ENCODE peak calls at places on chromosomes 3 and 15, in six cellular contexts. O is H1, Q is IMR-90, C is H9, E is neuronal stem cell, I is mesendoderm. U is an unnamed sample.

GRCh38 chr15:52103217-52104207 is 9.1 kb downstream of the BCL2L10 start:
- DNase-seq in O (no peak), Q (peak), C (no peak), E (no peak), I (peak), U (peak)

GRCh38 chr15:100502651-100503050 is 26.1 kb downstream of the CERS3 start:
- DNase-seq in O (no peak), Q (no peak), C (no peak), E (no peak), I (no peak), U (no peak)

GRCh38 chr3:113312416-113312815 is 101.1 kb downstream of the BOC start:
- DNase-seq in O (no peak), Q (no peak), C (peak), E (no peak), I (peak), U (no peak)

GRCh38 chr15:92268900-92269299 is 124.8 kb upstream of the ST8SIA2 start:
- DNase-seq in O (no peak), Q (no peak), C (peak), E (no peak), I (peak), U (no peak)

GRCh38 chr15:71629147-71629760 is 181.1 kb upstream of the NR2E3 start:
- DNase-seq in O (no peak), Q (no peak), C (peak), E (no peak), I (peak), U (no peak)

GRCh38 chr15:51460796-51461195 is 119.3 kb downstream of the GLDN start:
- DNase-seq in O (no peak), Q (no peak), C (no peak), E (no peak), I (no peak), U (peak)

GRCh38 chr3:39115870-39116269 is 8.4 kb downstream of the TTC21A start:
- DNase-seq in O (no peak), Q (no peak), C (no peak), E (no peak), I (no peak), U (no peak)

GRCh38 chr15:44092221-44092620 is 102.8 kb downstream of the FRMD5 start:
- DNase-seq in O (no peak), Q (peak), C (no peak), E (no peak), I (no peak), U (no peak)

GRCh38 chr3:165895919-165896318 is 58.7 kb upstream of the BCHE start:
- DNase-seq in O (no peak), Q (no peak), C (peak), E (peak), I (peak), U (peak)

GRCh38 chr3:42557849-42558248 is 23.9 kb downstream of the SEC22C start:
- DNase-seq in O (no peak), Q (no peak), C (no peak), E (no peak), I (peak), U (no peak)

GRCh38 chr15:92882697-92883642 is 17.2 kb upstream of the CHD2 start:
- DNase-seq in O (no peak), Q (no peak), C (no peak), E (no peak), I (peak), U (no peak)

GRCh38 chr3:81910244-81910852 is 148.9 kb upstream of the GBE1 start:
- DNase-seq in O (no peak), Q (peak), C (no peak), E (peak), I (peak), U (peak)

GRCh38 chr3:170357920-170358854 is 672 bp downstream of the SKIL start:
- DNase-seq in O (no peak), Q (peak), C (peak), E (peak), I (peak), U (peak)

GRCh38 chr3:78507196-78507984 is 1260.4 kb downstream of the ROBO1 start:
- DNase-seq in O (peak), Q (no peak), C (no peak), E (no peak), I (peak), U (peak)

GRCh38 chr15:93852761-93853160 is 378.6 kb upstream of the MCTP2 start:
- DNase-seq in O (no peak), Q (no peak), C (no peak), E (no peak), I (no peak), U (no peak)

GRCh38 chr3:129822679-129823078 is 70.8 kb downstream of the TMCC1 start:
- DNase-seq in O (no peak), Q (peak), C (no peak), E (no peak), I (no peak), U (no peak)

GRCh38 chr15:66253643-66254363 is at the start of gene MEGF11:
- DNase-seq in O (no peak), Q (peak), C (peak), E (no peak), I (peak), U (peak)

GRCh38 chr3:119304201-119304713 is 10.1 kb downstream of the ARHGAP31 start:
- DNase-seq in O (no peak), Q (peak), C (no peak), E (no peak), I (peak), U (peak)

GRCh38 chr3:48863122-48863521 is 15.4 kb upstream of the PRKAR2A start:
- DNase-seq in O (no peak), Q (no peak), C (no peak), E (no peak), I (no peak), U (no peak)

GRCh38 chr3:49255112-49255511 is 21.9 kb downstream of the C3orf62 start:
- DNase-seq in O (no peak), Q (no peak), C (no peak), E (no peak), I (peak), U (peak)

GRCh38 chr3:15467227-15468181 is 40.1 kb downstream of the EAF1 start:
- DNase-seq in O (no peak), Q (no peak), C (no peak), E (no peak), I (no peak), U (no peak)

GRCh38 chr15:90231028-90232017 is 2.4 kb downstream of the CIB1 start:
- DNase-seq in O (no peak), Q (no peak), C (no peak), E (no peak), I (no peak), U (no peak)

GRCh38 chr3:127652246-127652995 is 20.3 kb upstream of the ABTB1 start:
- DNase-seq in O (no peak), Q (peak), C (peak), E (peak), I (peak), U (peak)

GRCh38 chr3:147775816-147776530 is 366.8 kb downstream of the ZIC1 start:
- DNase-seq in O (no peak), Q (no peak), C (no peak), E (no peak), I (no peak), U (no peak)

GRCh38 chr15:40928351-40928974 is 677 bp upstream of the DLL4 start:
- DNase-seq in O (no peak), Q (no peak), C (peak), E (no peak), I (peak), U (no peak)

GRCh38 chr15:24861014-24861690 is 93.6 kb upstream of the SNRPN start:
- DNase-seq in O (no peak), Q (peak), C (no peak), E (no peak), I (no peak), U (peak)

GRCh38 chr3:17158941-17159682 is 274.4 kb downstream of the PLCL2 start:
- DNase-seq in O (no peak), Q (peak), C (no peak), E (no peak), I (no peak), U (no peak)

GRCh38 chr3:67808906-67809305 is 154.5 kb upstream of the SUCLG2 start:
- DNase-seq in O (no peak), Q (no peak), C (no peak), E (no peak), I (no peak), U (no peak)

GRCh38 chr3:58962816-58963215 is 87.0 kb downstream of the CFAP20DC start:
- DNase-seq in O (no peak), Q (peak), C (no peak), E (no peak), I (no peak), U (no peak)

GRCh38 chr3:195028877-195029606 is 241.9 kb downstream of the XXYLT1 start:
- DNase-seq in O (no peak), Q (no peak), C (no peak), E (no peak), I (no peak), U (peak)

GRCh38 chr3:52839268-52839575 is 4.4 kb upstream of the MUSTN1 start:
- DNase-seq in O (no peak), Q (no peak), C (no peak), E (no peak), I (no peak), U (no peak)

GRCh38 chr3:51471775-51472652 is 27.8 kb downstream of the DCAF1 start:
- DNase-seq in O (no peak), Q (no peak), C (no peak), E (no peak), I (no peak), U (no peak)

GRCh38 chr3:45760878-45761711 is 35.2 kb downstream of the SLC6A20 start:
- DNase-seq in O (no peak), Q (peak), C (peak), E (peak), I (peak), U (peak)

GRCh38 chr3:11593318-11594034 is 50.2 kb downstream of the VGLL4 start:
- DNase-seq in O (no peak), Q (no peak), C (no peak), E (no peak), I (no peak), U (no peak)

GRCh38 chr3:31635586-31635985 is 102.9 kb downstream of the STT3B start:
- DNase-seq in O (no peak), Q (no peak), C (no peak), E (no peak), I (no peak), U (no peak)
- H2BK15ac ChIP-seq in O (no peak), Q (no peak), C (no peak), E (no peak), I (no peak), U (no peak)

GRCh38 chr3:120450261-120450913 is 405 bp downstream of the FSTL1 start:
- DNase-seq in O (no peak), Q (no peak), C (no peak), E (peak), I (peak), U (peak)

GRCh38 chr3:120450914-120451669 is at the start of gene FSTL1:
- DNase-seq in O (no peak), Q (peak), C (peak), E (peak), I (peak), U (peak)

GRCh38 chr3:120452816-120453215 is 2.0 kb upstream of the FSTL1 start:
- DNase-seq in O (no peak), Q (no peak), C (no peak), E (no peak), I (no peak), U (no peak)

GRCh38 chr3:120449701-120450216 is 1.0 kb downstream of the FSTL1 start:
- DNase-seq in O (no peak), Q (peak), C (no peak), E (no peak), I (no peak), U (peak)

GRCh38 chr3:120451670-120452220 is 953 bp upstream of the FSTL1 start:
- DNase-seq in O (no peak), Q (no peak), C (no peak), E (no peak), I (peak), U (no peak)
- H3K18ac ChIP-seq in O (no peak), Q (peak), C (no peak), E (peak), I (peak), U (peak)

DNA sequence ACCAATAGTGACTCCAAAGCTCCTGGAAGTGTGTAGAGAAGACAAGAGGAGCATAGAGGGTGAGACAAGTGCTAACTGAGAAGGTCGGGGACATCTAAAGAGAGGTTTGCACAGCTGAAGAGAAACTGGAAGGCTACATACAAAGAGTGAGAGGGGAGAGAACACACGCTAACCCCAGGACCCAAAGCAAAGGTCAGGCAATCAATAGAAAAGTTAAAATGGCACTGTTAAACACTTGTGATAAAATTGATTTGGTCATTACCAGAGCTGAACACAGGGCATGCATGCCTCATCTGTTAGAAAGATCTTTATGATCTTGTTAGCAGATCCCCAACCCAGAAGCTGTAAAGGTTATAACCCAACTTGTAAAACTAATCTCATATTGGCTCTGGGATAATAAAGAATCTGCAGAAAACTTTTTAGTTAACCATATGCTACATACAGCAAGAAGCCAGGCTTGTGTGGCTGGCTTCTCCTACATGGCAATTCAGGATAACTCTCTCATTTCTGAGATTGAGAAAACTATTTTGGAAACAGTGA is 212.6 kb upstream of the ICE2 start:
- DNase-seq in O (no peak), Q (no peak), C (no peak), E (no peak), I (no peak), U (no peak)
- H2BK15ac ChIP-seq in O (no peak), Q (no peak), C (no peak), E (no peak), I (no peak), U (no peak)

GRCh38 chr3:117234321-117234720 is 524.7 kb downstream of the TUSC7 start:
- DNase-seq in O (no peak), Q (no peak), C (no peak), E (no peak), I (no peak), U (no peak)
- H3K18ac ChIP-seq in O (no peak), Q (no peak), C (no peak), E (no peak), I (no peak), U (no peak)

GRCh38 chr15:62748175-62748574 is 294.4 kb upstream of the TPM1 start:
- DNase-seq in O (no peak), Q (no peak), C (no peak), E (no peak), I (no peak), U (no peak)
- H2BK15ac ChIP-seq in O (no peak), Q (no peak), C (no peak), E (no peak), I (no peak), U (no peak)

DNA sequence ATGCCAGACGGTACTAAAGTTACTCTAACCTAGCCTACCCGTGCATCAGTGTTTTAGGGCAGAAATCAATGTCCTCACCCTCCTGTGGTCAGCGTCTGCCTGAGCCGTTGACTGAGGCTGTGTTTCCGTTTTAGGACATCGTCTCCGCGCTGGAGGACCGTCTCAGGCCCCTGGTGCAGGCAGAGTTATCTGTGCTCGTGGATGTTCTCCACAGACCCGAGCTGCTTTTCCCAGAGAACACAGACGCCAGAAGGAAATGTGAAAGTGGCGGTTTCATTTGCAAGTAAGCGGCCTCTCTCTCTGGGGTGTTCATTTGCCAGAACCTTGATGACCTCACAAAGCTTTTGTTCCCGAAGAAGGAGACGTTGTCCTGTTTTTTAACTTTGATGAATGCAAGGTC is 217.0 kb downstream of the ITPR1 start:
- DNase-seq in O (no peak), Q (no peak), C (no peak), E (no peak), I (no peak), U (no peak)
- H3K18ac ChIP-seq in O (no peak), Q (no peak), C (no peak), E (no peak), I (no peak), U (no peak)

U was measured in mesenchymal stem cell.